ENCODE peak calls at places on chromosomes 2 and 18, in ten cellular contexts. G is breast epithelium; V is T-helper 1 cell; B is CD8-positive, alpha-beta memory T cell; I is retinal pigment epithelial cell; M is GF-D8; Q is GM12891; K is anterior cingulate cortex; S is neural progenitor cell; Y is NCI-H1105. L is an unnamed sample.

GRCh38 chr18:58501033-58501432 is 127.9 kb downstream of the ALPK2 start:
- DNase-seq in B (no peak), Q (no peak), I (no peak), Y (no peak), M (no peak), K (no peak), S (no peak), G (no peak), V (no peak), L (no peak)

GRCh38 chr18:12599966-12600365 is 57.9 kb downstream of the SPIRE1 start:
- DNase-seq in S (no peak), K (no peak), Y (no peak), M (no peak), B (no peak), Q (no peak), V (no peak), G (no peak), I (no peak), L (no peak)

GRCh38 chr18:77899972-77900754 is 650.5 kb downstream of the GALR1 start:
- DNase-seq in G (no peak), I (no peak), V (peak; percentile 32), M (no peak), S (peak; percentile 89), Y (peak; percentile 58), B (peak; percentile 68), Q (peak; percentile 74), K (no peak), L (peak; percentile 7)

GRCh38 chr2:106701134-106701994 is 184.6 kb downstream of the ST6GAL2 start:
- DNase-seq in I (no peak), B (no peak), Q (no peak), Y (peak; percentile 27), K (no peak), V (no peak), M (no peak), G (no peak), S (no peak), L (no peak)

GRCh38 chr2:144479138-144479537 is 40.8 kb downstream of the ZEB2 start:
- DNase-seq in Q (no peak), S (no peak), I (no peak), M (no peak), G (no peak), K (no peak), Y (no peak), B (no peak), V (no peak), L (no peak)

GRCh38 chr2:182522428-182522896 is 95.6 kb upstream of the PDE1A start:
- DNase-seq in M (no peak), Y (no peak), B (no peak), Q (no peak), I (no peak), V (no peak), S (peak; percentile 49), G (no peak), K (no peak), L (no peak)

GRCh38 chr2:38771632-38772031 is 6.4 kb upstream of the GEMIN6 start:
- DNase-seq in Y (no peak), V (no peak), M (no peak), I (no peak), G (no peak), S (no peak), K (no peak), Q (no peak), B (no peak), L (peak; percentile 53)

GRCh38 chr2:138012082-138012481 is 47.8 kb downstream of the HNMT start:
- DNase-seq in Q (no peak), I (no peak), K (no peak), M (no peak), S (no peak), B (no peak), V (no peak), G (no peak), Y (no peak), L (no peak)

GRCh38 chr2:43228782-43229659 is 2.6 kb upstream of the ZFP36L2 start:
- DNase-seq in G (peak; percentile 71), B (peak; percentile 60), K (no peak), M (no peak), Q (no peak), S (no peak), I (no peak), V (no peak), Y (no peak), L (no peak)

GRCh38 chr2:66581461-66582363 is 146.8 kb downstream of the MEIS1 start:
- DNase-seq in K (no peak), Y (no peak), S (peak; percentile 61), Q (no peak), G (no peak), B (no peak), I (no peak), M (no peak), V (no peak), L (no peak)

GRCh38 chr2:229313591-229313990 is 42.5 kb upstream of the PID1 start:
- DNase-seq in I (no peak), Y (no peak), Q (no peak), K (no peak), B (no peak), M (no peak), G (no peak), V (no peak), S (no peak), L (no peak)

GRCh38 chr2:86372133-86372532 is 34.7 kb upstream of the REEP1 start:
- DNase-seq in M (no peak), B (no peak), K (no peak), Q (no peak), Y (no peak), I (no peak), G (no peak), S (no peak), V (no peak), L (no peak)

GRCh38 chr2:191462370-191462769 is 215.6 kb upstream of the NABP1 start:
- DNase-seq in S (no peak), V (no peak), I (no peak), G (peak; percentile 18), Q (no peak), Y (no peak), K (no peak), B (no peak), M (no peak), L (no peak)

GRCh38 chr2:119371111-119371510 is 4.3 kb downstream of the DBI start:
- DNase-seq in G (peak; percentile 93), Q (no peak), I (no peak), B (no peak), Y (no peak), K (no peak), M (no peak), S (no peak), V (no peak), L (no peak)

GRCh38 chr2:225400060-225400511 is 576 bp downstream of the NYAP2 start:
- DNase-seq in I (peak; percentile 43), Y (peak; percentile 66), B (no peak), G (no peak), Q (no peak), K (no peak), S (peak; percentile 86), M (no peak), V (no peak), L (no peak)

GRCh38 chr2:144937899-144938298 is 418.0 kb upstream of the ZEB2 start:
- DNase-seq in Y (no peak), K (no peak), M (no peak), G (no peak), S (no peak), B (no peak), I (no peak), V (no peak), Q (no peak), L (no peak)

GRCh38 chr18:75574197-75574596 is 146.7 kb upstream of the SMIM21 start:
- DNase-seq in K (no peak), Y (no peak), B (no peak), S (no peak), I (no peak), G (no peak), M (no peak), Q (no peak), V (no peak), L (no peak)

GRCh38 chr2:52542297-52542696 is 1225.3 kb upstream of the CHAC2 start:
- DNase-seq in Y (no peak), S (no peak), G (no peak), I (no peak), K (no peak), B (no peak), Q (no peak), M (no peak), V (no peak), L (no peak)

GRCh38 chr2:15334650-15335326 is 226.3 kb downstream of the NBAS start:
- DNase-seq in M (no peak), I (no peak), V (no peak), S (no peak), Q (no peak), Y (peak; percentile 48), K (no peak), G (no peak), B (no peak), L (no peak)

GRCh38 chr18:9135912-9136314 is 668 bp upstream of the ANKRD12 start:
- DNase-seq in S (peak; percentile 71), Q (peak; percentile 15), G (no peak), I (no peak), B (no peak), K (no peak), V (no peak), M (peak; percentile 28), Y (peak; percentile 57), L (no peak)

GRCh38 chr18:6370410-6370809 is 44.3 kb downstream of the L3MBTL4 start:
- DNase-seq in M (no peak), V (no peak), K (no peak), Q (no peak), S (no peak), Y (peak; percentile 21), B (no peak), G (no peak), I (no peak), L (no peak)

GRCh38 chr2:149828506-149829210 is 241.1 kb upstream of the MMADHC start:
- DNase-seq in V (no peak), M (no peak), S (no peak), I (no peak), B (no peak), Y (no peak), G (no peak), Q (no peak), K (no peak), L (no peak)

GRCh38 chr2:7392076-7392787 is 475.0 kb downstream of the RNF144A start:
- DNase-seq in G (no peak), I (no peak), Y (no peak), B (no peak), K (no peak), S (no peak), Q (no peak), V (no peak), M (no peak), L (no peak)

GRCh38 chr2:231306791-231307440 is 88.6 kb upstream of the B3GNT7 start:
- DNase-seq in Q (no peak), I (no peak), K (no peak), G (no peak), Y (no peak), B (no peak), V (no peak), S (peak; percentile 56), M (no peak), L (no peak)

GRCh38 chr2:230934291-230935131 is 9.5 kb upstream of the GPR55 start:
- DNase-seq in Y (no peak), I (no peak), S (no peak), K (no peak), G (peak; percentile 7), V (no peak), Q (no peak), B (no peak), M (no peak), L (no peak)

GRCh38 chr2:185700883-185701282 is 37.7 kb upstream of the FSIP2 start:
- DNase-seq in K (no peak), B (no peak), S (peak; percentile 21), Q (no peak), V (no peak), Y (peak; percentile 47), M (no peak), I (no peak), G (no peak), L (no peak)

GRCh38 chr2:72278046-72278445 is 130.4 kb upstream of the CYP26B1 start:
- DNase-seq in G (no peak), B (no peak), Y (no peak), M (no peak), K (no peak), S (no peak), Q (no peak), I (no peak), V (no peak), L (peak; percentile 14)

GRCh38 chr18:79471048-79471447 is 75.3 kb downstream of the NFATC1 start:
- DNase-seq in I (no peak), G (peak; percentile 31), S (no peak), V (no peak), Y (no peak), K (no peak), B (no peak), M (no peak), Q (no peak), L (no peak)

L was measured in H54.